ENCODE peak calls at places on chromosomes 3 and 15, in ten cellular contexts. F, J, G, Q, S, H, A, P, C and R are unnamed samples.
A peak's percentile ranks its signal among the peaks of the same experiment; 100 is the strongest.

GRCh38 chr3:193335031-193335430 is 43.5 kb downstream of the ATP13A5 start:
- DNase-seq in F (no peak), J (no peak), G (no peak), Q (no peak), S (no peak), H (no peak), A (no peak), P (no peak), C (no peak), R (no peak)

GRCh38 chr3:62655319-62656063 is 219.7 kb downstream of the CADPS start:
- DNase-seq in F (no peak), J (no peak), G (peak; percentile 66), Q (no peak), S (no peak), H (no peak), A (no peak), P (no peak), C (no peak), R (no peak)

GRCh38 chr15:76150508-76150907 is 90.7 kb downstream of the TMEM266 start:
- DNase-seq in F (no peak), J (peak; percentile 69), G (no peak), Q (no peak), S (no peak), H (no peak), A (no peak), P (peak; percentile 38), C (no peak), R (no peak)

GRCh38 chr15:53549697-53550315 is 209.7 kb downstream of the WDR72 start:
- DNase-seq in F (no peak), J (peak; percentile 7), G (no peak), Q (no peak), S (no peak), H (no peak), A (peak; percentile 7), P (no peak), C (no peak), R (no peak)

GRCh38 chr3:172259191-172259590 is 189.1 kb downstream of the GHSR start:
- DNase-seq in F (no peak), J (no peak), G (no peak), Q (peak; percentile 77), S (no peak), H (no peak), A (no peak), P (no peak), C (no peak), R (no peak)

GRCh38 chr3:72288955-72289707 is 504.2 kb upstream of the PROK2 start:
- DNase-seq in F (peak; percentile 14), J (peak; percentile 48), G (no peak), Q (peak; percentile 82), S (no peak), H (peak; percentile 52), A (peak; percentile 52), P (no peak), C (peak; percentile 71), R (peak; percentile 38)

GRCh38 chr15:68228143-68228970 is 1.2 kb downstream of the CLN6 start:
- DNase-seq in F (no peak), J (no peak), G (no peak), Q (no peak), S (peak; percentile 26), H (peak; percentile 68), A (no peak), P (no peak), C (peak; percentile 57), R (no peak)

GRCh38 chr15:37055481-37055880 is 44.9 kb downstream of the MEIS2 start:
- DNase-seq in F (no peak), J (no peak), G (no peak), Q (no peak), S (no peak), H (no peak), A (no peak), P (no peak), C (no peak), R (no peak)

GRCh38 chr3:128549283-128550112 is 56.5 kb upstream of the GATA2 start:
- DNase-seq in F (no peak), J (no peak), G (peak; percentile 67), Q (peak; percentile 84), S (no peak), H (no peak), A (peak; percentile 79), P (peak; percentile 80), C (no peak), R (peak; percentile 36)

GRCh38 chr3:144363856-144364255 is 392.2 kb downstream of the DIPK2A start:
- DNase-seq in F (no peak), J (no peak), G (no peak), Q (no peak), S (no peak), H (no peak), A (no peak), P (no peak), C (no peak), R (no peak)

GRCh38 chr15:85607842-85608241 is 186.9 kb downstream of the KLHL25 start:
- DNase-seq in F (no peak), J (no peak), G (no peak), Q (peak; percentile 86), S (peak; percentile 51), H (no peak), A (no peak), P (no peak), C (no peak), R (peak; percentile 54)

GRCh38 chr15:88193415-88193814 is 63.1 kb downstream of the NTRK3 start:
- DNase-seq in F (no peak), J (no peak), G (no peak), Q (no peak), S (no peak), H (no peak), A (no peak), P (no peak), C (no peak), R (no peak)

DNA sequence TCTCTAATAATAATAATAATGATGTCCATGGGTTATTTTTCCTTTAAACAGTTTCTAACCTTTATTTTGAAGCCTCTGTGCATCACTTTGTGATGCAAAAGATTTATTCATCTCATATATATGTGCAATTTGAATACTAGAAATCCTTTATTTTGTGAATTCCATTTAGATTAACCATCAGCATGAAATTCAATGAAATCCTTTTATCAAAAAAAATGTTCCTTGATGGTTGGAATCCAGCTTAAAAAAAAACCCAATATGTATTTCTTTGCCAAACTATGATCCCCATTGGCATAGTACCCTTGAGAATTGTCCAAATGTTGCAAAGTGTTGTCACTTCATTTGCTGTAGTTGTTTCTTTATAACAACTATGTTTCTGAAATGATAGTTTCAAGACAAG is 7.4 kb downstream of the TBC1D23 start:
- DNase-seq in F (no peak), J (no peak), G (no peak), Q (no peak), S (no peak), H (no peak), A (no peak), P (no peak), C (no peak), R (no peak)
- H3K27ac ChIP-seq in F (no peak overlapping the region), J (no peak overlapping the region), G (no peak overlapping the region), Q (peak overlapping the region; percentile 17), S (no peak overlapping the region), H (no peak overlapping the region), A (no peak overlapping the region), P (no peak overlapping the region), C (no peak overlapping the region), R (no peak overlapping the region)

GRCh38 chr3:190319660-190320059 is 2.6 kb downstream of the CLDN1 start:
- DNase-seq in F (no peak), J (peak; percentile 47), G (no peak), Q (no peak), S (no peak), H (no peak), A (no peak), P (no peak), C (no peak), R (no peak)

GRCh38 chr3:190314741-190315140 is 7.5 kb downstream of the CLDN1 start:
- DNase-seq in F (no peak), J (peak; percentile 52), G (no peak), Q (no peak), S (no peak), H (no peak), A (no peak), P (no peak), C (no peak), R (no peak)

GRCh38 chr3:190321789-190322603 is at the start of gene CLDN1:
- DNase-seq in F (peak; percentile 68), J (peak; percentile 92), G (peak; percentile 80), Q (peak; percentile 44), S (peak; percentile 80), H (peak; percentile 96), A (peak; percentile 94), P (peak; percentile 90), C (no peak), R (peak; percentile 39)

GRCh38 chr3:190320594-190321362 is 1.5 kb downstream of the CLDN1 start:
- DNase-seq in F (no peak), J (no peak), G (no peak), Q (no peak), S (no peak), H (no peak), A (no peak), P (no peak), C (no peak), R (no peak)

DNA sequence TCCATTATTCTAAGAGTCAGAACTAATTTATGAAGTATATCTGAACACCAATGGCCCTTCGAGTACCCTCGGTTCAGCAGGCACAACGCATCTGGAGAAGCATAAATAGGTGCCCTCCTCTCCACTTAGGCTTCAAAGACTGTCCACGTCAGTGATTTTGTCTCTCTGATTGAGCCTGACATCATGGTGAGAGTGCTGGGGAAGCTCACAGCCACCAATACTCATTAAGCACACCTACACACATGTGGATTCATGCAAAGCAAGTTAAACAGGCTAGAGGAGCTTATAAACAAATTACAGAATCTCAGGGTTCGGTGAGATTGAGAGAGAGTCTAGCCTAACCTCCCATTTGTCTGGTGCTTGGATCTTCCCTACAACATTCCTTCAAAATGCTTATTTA is 3.6 kb downstream of the CLDN1 start:
- DNase-seq in F (no peak), J (no peak), G (no peak), Q (no peak), S (no peak), H (no peak), A (no peak), P (no peak), C (no peak), R (no peak)
- H3K4me3 ChIP-seq in F (no peak overlapping the region), J (peak overlapping the region; percentile 1), G (no peak overlapping the region), Q (no peak overlapping the region), S (peak overlapping the region; percentile 81), H (peak overlapping the region; percentile 87), A (no peak overlapping the region), P (peak overlapping the region; percentile 83), C (no peak overlapping the region), R (no peak overlapping the region)

GRCh38 chr3:64244011-64244942 is 19.0 kb upstream of the PRICKLE2 start:
- DNase-seq in F (no peak), J (no peak), G (no peak), Q (no peak), S (peak; percentile 71), H (peak; percentile 63), A (no peak), P (no peak), C (peak; percentile 34), R (no peak)
- TF ChIP-seq CTCF in F (no peak), J (no peak), G (no peak), Q (peak; percentile 59), S (peak; percentile 23), H (peak; percentile 74), A (no peak), P (no peak), C (peak; percentile 71), R (peak; percentile 50)

DNA sequence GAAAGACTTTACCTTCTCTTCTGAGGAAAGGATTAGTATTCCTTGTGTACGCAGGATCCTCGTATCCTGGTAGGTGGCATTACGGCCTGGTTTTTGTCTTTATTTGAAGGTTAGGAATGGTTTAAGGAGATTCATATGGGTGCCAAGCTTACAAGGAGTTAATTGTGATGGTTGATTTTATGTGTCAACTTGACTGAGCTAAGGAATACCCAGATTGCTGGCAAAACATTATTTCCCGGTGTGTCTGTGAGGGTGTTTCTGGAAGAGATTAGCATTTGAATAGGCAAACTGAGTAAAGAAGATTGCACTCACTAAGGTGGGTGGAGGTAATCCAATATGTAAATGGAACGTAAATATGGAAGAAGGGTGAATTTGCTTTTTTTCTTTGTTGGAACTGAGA is 44.4 kb upstream of the ABI3BP start:
- DNase-seq in F (no peak), J (no peak), G (no peak), Q (no peak), S (no peak), H (no peak), A (no peak), P (no peak), C (no peak), R (no peak)
- H3K27ac ChIP-seq in F (no peak overlapping the region), J (no peak overlapping the region), G (no peak overlapping the region), Q (no peak overlapping the region), S (peak overlapping the region; percentile 83), H (no peak overlapping the region), A (no peak overlapping the region), P (no peak overlapping the region), C (no peak overlapping the region), R (no peak overlapping the region)